ENCODE peak calls at places on chromosome 13, in eight cellular contexts. M, V, Q, X, S, B, O and J are unnamed samples. For H3K36me3, the result is how much of the 10 kb centered on the place peaks cover.

GRCh38 chr13:31278874-31279273 is 79.1 kb downstream of the B3GLCT start:
- DNase-seq in M (no peak), V (no peak), Q (no peak), X (no peak), S (no peak), B (no peak), O (no peak), J (no peak)

GRCh38 chr13:32087955-32088747 is 56.6 kb downstream of the FRY start:
- DNase-seq in M (no peak), V (no peak), Q (no peak), X (peak), S (no peak), B (no peak), O (no peak), J (no peak)

GRCh38 chr13:35760678-35761308 is 284.3 kb upstream of the MAB21L1 start:
- DNase-seq in M (no peak), V (no peak), Q (no peak), X (no peak), S (peak), B (no peak), O (no peak), J (no peak)

GRCh38 chr13:90315061-90315460 is 1032.4 kb upstream of the MIR17HG start:
- DNase-seq in M (no peak), V (no peak), Q (no peak), X (no peak), S (peak), B (no peak), O (no peak), J (no peak)

GRCh38 chr13:76884167-76884566 is 2.0 kb downstream of the KCTD12 start:
- DNase-seq in M (peak), V (peak), Q (no peak), X (no peak), S (peak), B (peak), O (no peak), J (no peak)

GRCh38 chr13:109332501-109333499 is 453.6 kb downstream of the IRS2 start:
- DNase-seq in M (no peak), V (peak), Q (no peak), X (no peak), S (no peak), B (no peak), O (no peak), J (peak)

GRCh38 chr13:37457594-37457993 is 141.0 kb downstream of the POSTN start:
- DNase-seq in M (no peak), V (no peak), Q (no peak), X (peak), S (no peak), B (no peak), O (no peak), J (no peak)

GRCh38 chr13:35475131-35475959 is 1.1 kb downstream of the MAB21L1 start:
- DNase-seq in M (peak), V (peak), Q (no peak), X (peak), S (peak), B (peak), O (peak), J (peak)

GRCh38 chr13:98975822-98976261 is 2.0 kb downstream of the DOCK9 start:
- DNase-seq in M (no peak), V (no peak), Q (peak), X (no peak), S (peak), B (peak), O (peak), J (no peak)

GRCh38 chr13:75050419-75051066 is 431.4 kb downstream of the TBC1D4 start:
- DNase-seq in M (no peak), V (no peak), Q (no peak), X (peak), S (no peak), B (no peak), O (no peak), J (no peak)

GRCh38 chr13:66218583-66218982 is 1011.6 kb downstream of the PCDH9 start:
- DNase-seq in M (no peak), V (no peak), Q (no peak), X (no peak), S (no peak), B (no peak), O (no peak), J (no peak)

GRCh38 chr13:28655566-28655965 is 3.4 kb upstream of the POMP start:
- DNase-seq in M (no peak), V (no peak), Q (no peak), X (peak), S (no peak), B (no peak), O (no peak), J (no peak)

GRCh38 chr13:32142115-32142514 is 110.5 kb downstream of the FRY start:
- DNase-seq in M (no peak), V (no peak), Q (no peak), X (no peak), S (no peak), B (no peak), O (no peak), J (no peak)

GRCh38 chr13:97076898-97077297 is 82.6 kb upstream of the OXGR1 start:
- DNase-seq in M (no peak), V (no peak), Q (no peak), X (no peak), S (no peak), B (peak), O (peak), J (no peak)

GRCh38 chr13:50891206-50891605 is 18.4 kb upstream of the RNASEH2B start:
- DNase-seq in M (no peak), V (no peak), Q (peak), X (no peak), S (no peak), B (no peak), O (no peak), J (no peak)

GRCh38 chr13:46210362-46211083 is 1.2 kb upstream of the LRRC63 start:
- DNase-seq in M (no peak), V (no peak), Q (no peak), X (no peak), S (no peak), B (no peak), O (no peak), J (no peak)
- H3K27ac ChIP-seq in M (no peak), V (no peak), Q (no peak), X (no peak), S (no peak), B (no peak), O (peak), J (no peak)

GRCh38 chr13:111287201-111287600 is 33.2 kb upstream of the TEX29 start:
- DNase-seq in M (no peak), V (no peak), Q (no peak), X (no peak), S (no peak), B (no peak), O (no peak), J (no peak)
- H3K36me3 ChIP-seq in M (under half), V (under half), Q (half or more), X (half or more), S (half or more), B (half or more), O (under half), J (under half)

DNA sequence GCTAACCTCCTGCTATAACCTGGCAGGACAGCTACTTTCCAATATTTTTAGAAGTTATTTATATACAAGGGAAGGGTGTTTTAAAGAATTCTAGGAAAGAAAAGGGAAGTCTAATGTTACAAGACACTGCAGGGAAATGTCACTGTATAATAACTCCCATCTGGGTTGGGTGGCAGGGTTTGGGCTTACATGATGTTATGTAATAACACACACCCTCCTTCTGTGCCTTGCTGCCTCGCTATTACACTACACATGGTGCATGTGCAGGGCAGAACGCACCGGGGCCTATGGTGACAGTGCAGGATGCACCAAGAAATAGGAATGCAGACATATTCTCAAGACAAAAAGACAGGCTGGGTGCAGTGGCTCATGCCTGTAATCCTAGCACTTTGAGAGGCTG is 19.8 kb downstream of the TPT1 start:
- DNase-seq in M (no peak), V (peak), Q (no peak), X (no peak), S (no peak), B (no peak), O (no peak), J (no peak)
- H3K27ac ChIP-seq in M (no peak), V (no peak), Q (no peak), X (no peak), S (no peak), B (no peak), O (no peak), J (no peak)

DNA sequence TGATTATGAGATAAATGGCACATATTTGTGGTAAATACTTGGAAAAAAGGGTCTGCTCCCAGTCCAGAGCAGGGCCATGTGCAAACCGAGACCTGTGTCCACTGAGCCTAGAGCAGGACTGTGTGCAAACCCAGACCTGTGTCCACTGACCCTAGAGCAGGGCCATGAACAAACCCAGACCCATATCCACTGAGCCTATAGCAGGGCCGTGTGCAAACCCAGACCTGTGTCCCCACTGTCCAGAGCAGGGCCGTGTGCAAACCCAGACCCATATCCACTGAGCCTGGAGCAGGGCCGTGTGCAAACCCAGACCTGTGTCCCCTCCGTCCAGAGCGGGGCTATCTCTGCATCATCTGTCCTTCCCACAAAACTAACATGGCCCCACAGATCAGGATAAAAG is 136.0 kb downstream of the ATP11A start:
- DNase-seq in M (no peak), V (no peak), Q (no peak), X (no peak), S (no peak), B (no peak), O (no peak), J (no peak)
- H3K36me3 ChIP-seq in M (under half), V (under half), Q (under half), X (under half), S (half or more), B (under half), O (under half), J (under half)

GRCh38 chr13:29935309-29935981 is 85.0 kb upstream of the UBL3 start:
- DNase-seq in M (no peak), V (peak), Q (peak), X (no peak), S (no peak), B (no peak), O (no peak), J (peak)
- H3K27ac ChIP-seq in M (no peak), V (peak), Q (no peak), X (no peak), S (no peak), B (no peak), O (no peak), J (no peak)

GRCh38 chr13:20016649-20017364 is 58.3 kb downstream of the ZMYM2 start:
- DNase-seq in M (no peak), V (no peak), Q (no peak), X (no peak), S (peak), B (no peak), O (no peak), J (no peak)
- H3K36me3 ChIP-seq in M (under half), V (under half), Q (half or more), X (under half), S (half or more), B (under half), O (under half), J (under half)

GRCh38 chr13:23427342-23428182 is 5.9 kb downstream of the SACS start:
- DNase-seq in M (peak), V (no peak), Q (no peak), X (peak), S (no peak), B (peak), O (peak), J (no peak)
- H3K27ac ChIP-seq in M (peak), V (peak), Q (no peak), X (peak), S (peak), B (peak), O (no peak), J (no peak)

GRCh38 chr13:41028051-41028450 is 8.9 kb upstream of the ELF1 start:
- DNase-seq in M (no peak), V (no peak), Q (no peak), X (peak), S (no peak), B (no peak), O (no peak), J (no peak)

GRCh38 chr13:41026806-41027205 is 7.7 kb upstream of the ELF1 start:
- DNase-seq in M (no peak), V (no peak), Q (no peak), X (no peak), S (no peak), B (no peak), O (no peak), J (no peak)

GRCh38 chr13:41032646-41033396 is 13.7 kb upstream of the ELF1 start:
- DNase-seq in M (no peak), V (no peak), Q (no peak), X (no peak), S (no peak), B (no peak), O (no peak), J (no peak)

GRCh38 chr13:41025518-41025917 is 6.4 kb upstream of the ELF1 start:
- DNase-seq in M (no peak), V (no peak), Q (no peak), X (no peak), S (no peak), B (no peak), O (no peak), J (no peak)

GRCh38 chr13:41029629-41030028 is 10.5 kb upstream of the ELF1 start:
- DNase-seq in M (no peak), V (no peak), Q (no peak), X (no peak), S (peak), B (no peak), O (no peak), J (no peak)
- H3K36me3 ChIP-seq in M (under half), V (under half), Q (under half), X (under half), S (under half), B (under half), O (under half), J (under half)

GRCh38 chr13:48527955-48528354 is 4.9 kb downstream of the RCBTB2 start:
- DNase-seq in M (no peak), V (no peak), Q (no peak), X (no peak), S (no peak), B (no peak), O (no peak), J (no peak)

GRCh38 chr13:48530833-48531232 is 2.0 kb downstream of the RCBTB2 start:
- DNase-seq in M (no peak), V (no peak), Q (peak), X (no peak), S (no peak), B (no peak), O (no peak), J (no peak)

GRCh38 chr13:48531416-48532145 is 1.3 kb downstream of the RCBTB2 start:
- DNase-seq in M (no peak), V (no peak), Q (peak), X (no peak), S (peak), B (no peak), O (peak), J (peak)

GRCh38 chr13:48526269-48526668 is 6.6 kb downstream of the RCBTB2 start:
- DNase-seq in M (no peak), V (no peak), Q (no peak), X (no peak), S (no peak), B (no peak), O (no peak), J (no peak)

GRCh38 chr13:48528720-48529119 is 4.2 kb downstream of the RCBTB2 start:
- DNase-seq in M (no peak), V (no peak), Q (no peak), X (no peak), S (no peak), B (no peak), O (no peak), J (no peak)
- H3K27ac ChIP-seq in M (peak), V (no peak), Q (no peak), X (no peak), S (no peak), B (no peak), O (no peak), J (no peak)